ENCODE peak calls at places on chromosomes 5 and 9, in six cellular contexts. One of them, this sample, is unnamed.

GRCh38 chr5:65927497-65928340 is 1.3 kb downstream of the ERBIN start:
- DNase-seq in effector memory CD8-positive, alpha-beta T cell: peak
- DNase-seq in osteoblast: peak
- DNase-seq in anterior cingulate cortex: no peak
- DNase-seq in right atrium auricular region: no peak
- DNase-seq in cardiac muscle cell: peak
- DNase-seq in this sample: no peak

GRCh38 chr9:89811896-89812450 is 207.2 kb downstream of the GADD45G start:
- DNase-seq in anterior cingulate cortex: no peak
- DNase-seq in effector memory CD8-positive, alpha-beta T cell: no peak
- DNase-seq in cardiac muscle cell: no peak
- DNase-seq in osteoblast: no peak
- DNase-seq in right atrium auricular region: no peak
- DNase-seq in this sample: no peak

GRCh38 chr5:171340491-171340890 is 31.4 kb downstream of the TLX3 start:
- DNase-seq in osteoblast: no peak
- DNase-seq in cardiac muscle cell: no peak
- DNase-seq in anterior cingulate cortex: no peak
- DNase-seq in right atrium auricular region: no peak
- DNase-seq in effector memory CD8-positive, alpha-beta T cell: no peak
- DNase-seq in this sample: no peak

GRCh38 chr9:107487521-107488399 is 1.8 kb downstream of the KLF4 start:
- DNase-seq in cardiac muscle cell: peak
- DNase-seq in right atrium auricular region: peak
- DNase-seq in anterior cingulate cortex: no peak
- DNase-seq in effector memory CD8-positive, alpha-beta T cell: no peak
- DNase-seq in osteoblast: peak
- DNase-seq in this sample: no peak

GRCh38 chr5:83179966-83180365 is 102.6 kb downstream of the XRCC4 start:
- DNase-seq in anterior cingulate cortex: no peak
- DNase-seq in osteoblast: no peak
- DNase-seq in cardiac muscle cell: no peak
- DNase-seq in right atrium auricular region: no peak
- DNase-seq in effector memory CD8-positive, alpha-beta T cell: no peak
- DNase-seq in this sample: no peak

GRCh38 chr5:129971684-129972083 is 67.4 kb downstream of the CHSY3 start:
- DNase-seq in right atrium auricular region: no peak
- DNase-seq in cardiac muscle cell: peak
- DNase-seq in osteoblast: no peak
- DNase-seq in anterior cingulate cortex: no peak
- DNase-seq in effector memory CD8-positive, alpha-beta T cell: no peak
- DNase-seq in this sample: no peak

GRCh38 chr5:148974638-148975330 is 88.1 kb downstream of the SH3TC2 start:
- DNase-seq in osteoblast: no peak
- DNase-seq in effector memory CD8-positive, alpha-beta T cell: no peak
- DNase-seq in right atrium auricular region: no peak
- DNase-seq in anterior cingulate cortex: no peak
- DNase-seq in cardiac muscle cell: no peak
- DNase-seq in this sample: no peak

GRCh38 chr5:135308245-135308644 is 90.8 kb downstream of the MACROH2A1 start:
- DNase-seq in anterior cingulate cortex: no peak
- DNase-seq in cardiac muscle cell: no peak
- DNase-seq in osteoblast: peak
- DNase-seq in effector memory CD8-positive, alpha-beta T cell: no peak
- DNase-seq in right atrium auricular region: no peak
- DNase-seq in this sample: no peak

GRCh38 chr9:8825600-8826147 is 1026.1 kb upstream of the DMAC1 start:
- DNase-seq in cardiac muscle cell: no peak
- DNase-seq in effector memory CD8-positive, alpha-beta T cell: no peak
- DNase-seq in anterior cingulate cortex: no peak
- DNase-seq in right atrium auricular region: no peak
- DNase-seq in osteoblast: no peak
- DNase-seq in this sample: no peak

GRCh38 chr9:33748633-33749304 is 46.6 kb upstream of the PRSS3 start:
- DNase-seq in right atrium auricular region: no peak
- DNase-seq in cardiac muscle cell: no peak
- DNase-seq in anterior cingulate cortex: no peak
- DNase-seq in osteoblast: no peak
- DNase-seq in effector memory CD8-positive, alpha-beta T cell: peak
- DNase-seq in this sample: no peak